ENCODE peak calls at places on chromosome 5, in five cellular contexts. Y, R, T, I and B are unnamed samples.

GRCh38 chr5:63727583-63727982 is 234.7 kb downstream of the HTR1A start:
- DNase-seq in Y (no peak), R (no peak), T (no peak), I (no peak), B (no peak)

GRCh38 chr5:34749431-34749872 is 89.5 kb upstream of the TTC23L start:
- DNase-seq in Y (no peak), R (no peak), T (peak; percentile 94), I (no peak), B (no peak)

GRCh38 chr5:10319202-10319851 is 11.6 kb upstream of the CMBL start:
- DNase-seq in Y (no peak), R (no peak), T (peak; percentile 52), I (no peak), B (no peak)

GRCh38 chr5:76849767-76850291 is at the start of gene S100Z:
- DNase-seq in Y (no peak), R (no peak), T (no peak), I (no peak), B (no peak)

GRCh38 chr5:77168187-77168883 is 42.1 kb upstream of the PDE8B start:
- DNase-seq in Y (peak; percentile 77), R (peak; percentile 80), T (peak; percentile 67), I (no peak), B (peak; percentile 79)

GRCh38 chr5:176865964-176866363 is 33.2 kb downstream of the HK3 start:
- DNase-seq in Y (no peak), R (no peak), T (no peak), I (no peak), B (no peak)

GRCh38 chr5:92653730-92654461 is 927.1 kb downstream of the NR2F1-AS1 start:
- DNase-seq in Y (no peak), R (no peak), T (no peak), I (no peak), B (no peak)

GRCh38 chr5:104096451-104096850 is 533.9 kb upstream of the NUDT12 start:
- DNase-seq in Y (no peak), R (no peak), T (no peak), I (no peak), B (no peak)

DNA sequence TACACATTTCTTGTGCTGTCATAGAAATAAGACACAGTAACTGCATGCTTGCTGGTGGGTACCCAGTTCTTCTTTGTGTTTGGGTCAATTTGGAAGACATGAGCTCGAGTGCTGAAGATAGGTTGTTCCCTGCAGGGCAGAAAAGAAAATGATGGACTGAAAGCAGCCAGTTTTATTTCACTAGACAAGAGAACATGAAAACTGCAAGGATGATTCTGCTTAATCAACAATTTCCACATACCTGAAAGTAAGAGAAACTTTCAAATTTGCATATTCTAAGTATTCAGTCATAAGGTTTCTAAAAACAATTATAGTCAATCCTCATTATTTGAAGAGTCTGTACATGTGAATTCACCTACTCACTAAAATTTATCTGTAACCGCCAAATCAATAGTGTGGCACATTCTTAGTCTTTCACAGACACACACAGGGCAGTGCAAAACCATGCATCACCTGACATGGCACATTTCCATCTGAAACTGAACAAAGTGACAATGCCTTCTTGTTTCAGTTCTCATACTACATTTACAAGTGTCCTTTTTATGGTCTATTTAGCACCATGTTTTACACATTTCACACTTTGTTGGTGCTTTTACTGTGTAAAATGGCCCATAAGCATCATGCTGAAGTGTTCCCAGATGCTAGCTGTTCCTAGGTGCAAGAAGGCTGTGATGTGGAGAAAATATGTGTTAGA is 56.9 kb downstream of the HOMER1 start:
- DNase-seq in Y (no peak), R (no peak), T (no peak), I (no peak), B (no peak)
- H3K27ac ChIP-seq in Y (no peak overlapping the region), R (no peak overlapping the region), T (no peak overlapping the region), I (no peak overlapping the region), B (no peak overlapping the region)

DNA sequence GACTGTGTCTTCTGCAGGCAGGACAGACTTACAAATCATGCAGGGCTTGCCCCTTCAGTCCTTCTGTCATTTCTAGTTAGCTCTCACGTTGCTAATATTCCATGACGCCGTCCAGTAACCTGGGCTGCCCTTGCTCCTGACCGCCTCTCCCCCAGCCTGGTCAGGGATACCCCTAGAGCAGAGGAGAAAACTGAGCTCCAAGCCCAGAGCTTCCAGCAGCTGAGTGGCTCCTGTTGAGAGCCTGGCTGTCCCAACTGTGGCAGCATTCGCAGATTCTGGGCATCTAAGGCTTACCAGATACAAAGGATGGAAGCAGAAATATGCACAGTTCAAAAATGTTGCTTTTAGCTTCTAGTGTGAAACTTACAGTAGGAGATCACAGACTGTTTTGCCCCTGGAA is 185.2 kb downstream of the CD180 start:
- DNase-seq in Y (no peak), R (no peak), T (no peak), I (no peak), B (no peak)
- H3K4me1 ChIP-seq in Y (peaks cover 81% of the 10 kb centered on the region), R (peaks cover 24% of the 10 kb centered on the region), T (peaks cover 13% of the 10 kb centered on the region), I (peaks cover 2% of the 10 kb centered on the region), B (peaks cover 4% of the 10 kb centered on the region)

GRCh38 chr5:65693121-65693520 is 28.8 kb downstream of the SGTB start:
- DNase-seq in Y (no peak), R (no peak), T (no peak), I (no peak), B (no peak)
- H3K27ac ChIP-seq in Y (no peak overlapping the region), R (no peak overlapping the region), T (no peak overlapping the region), I (no peak overlapping the region), B (no peak overlapping the region)

DNA sequence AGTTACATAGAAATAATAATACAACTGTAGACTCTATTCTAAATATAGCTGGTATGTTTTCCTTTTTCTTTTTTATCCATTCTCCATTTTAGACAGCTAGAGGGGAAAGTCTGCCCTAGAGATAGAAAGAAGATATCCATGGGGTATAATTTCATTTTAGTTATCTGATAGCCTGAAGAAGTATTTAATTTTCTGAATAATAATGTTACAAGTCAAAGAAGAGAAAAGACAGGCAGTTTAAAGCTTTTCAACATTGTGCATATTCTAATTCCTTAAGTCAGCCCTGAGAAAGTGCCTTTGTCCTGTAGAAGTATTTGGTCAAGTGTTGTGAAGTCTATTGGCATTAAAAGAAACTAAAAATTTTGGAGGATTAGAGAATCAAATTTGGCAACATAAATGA is 2.5 kb upstream of the VCAN start:
- DNase-seq in Y (no peak), R (no peak), T (no peak), I (no peak), B (no peak)
- H3K4me1 ChIP-seq in Y (peaks cover 34% of the 10 kb centered on the region), R (peaks cover 15% of the 10 kb centered on the region), T (no peaks in the 10 kb centered on the region), I (no peaks in the 10 kb centered on the region), B (no peaks in the 10 kb centered on the region)

GRCh38 chr5:126369995-126370731 is 53.0 kb upstream of the GRAMD2B start:
- DNase-seq in Y (no peak), R (no peak), T (no peak), I (no peak), B (no peak)
- H3K27ac ChIP-seq in Y (no peak overlapping the region), R (peak overlapping the region; percentile 89), T (no peak overlapping the region), I (no peak overlapping the region), B (no peak overlapping the region)

GRCh38 chr5:107539726-107540330 is 130.9 kb downstream of the EFNA5 start:
- DNase-seq in Y (no peak), R (no peak), T (no peak), I (no peak), B (no peak)
- H3K4me1 ChIP-seq in Y (peaks cover 5% of the 10 kb centered on the region), R (no peaks in the 10 kb centered on the region), T (peaks cover 5% of the 10 kb centered on the region), I (peaks cover 10% of the 10 kb centered on the region), B (peaks cover 2% of the 10 kb centered on the region)

DNA sequence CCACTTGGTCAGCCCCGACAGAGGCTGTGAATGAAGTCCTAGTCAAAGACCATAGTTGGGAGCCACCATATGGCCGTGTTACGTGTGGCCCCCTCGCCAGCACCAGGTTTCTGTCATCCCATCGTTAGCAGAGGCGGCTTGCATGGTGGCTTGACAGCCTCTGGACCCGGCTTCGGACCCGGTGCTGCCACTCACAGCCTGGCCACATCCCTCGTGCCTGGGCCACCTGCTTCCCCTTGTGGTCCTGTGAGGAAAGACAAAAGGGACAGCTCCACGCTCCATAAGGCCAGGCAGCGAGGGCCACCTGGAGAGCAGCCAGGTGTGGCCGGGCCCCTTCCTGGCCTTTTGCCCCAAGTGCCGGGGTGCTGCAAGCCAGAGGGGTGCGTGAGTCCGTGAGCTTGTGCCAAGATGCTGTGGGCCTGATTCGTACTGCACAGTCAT is 6.2 kb downstream of the NKD2 start:
- DNase-seq in Y (no peak), R (peak; percentile 67), T (no peak), I (no peak), B (peak; percentile 64)
- H3K27ac ChIP-seq in Y (no peak overlapping the region), R (no peak overlapping the region), T (no peak overlapping the region), I (no peak overlapping the region), B (no peak overlapping the region)

GRCh38 chr5:72153551-72153950 is 46.3 kb downstream of the MAP1B start:
- DNase-seq in Y (no peak), R (no peak), T (no peak), I (no peak), B (no peak)
- H3K4me1 ChIP-seq in Y (peaks cover 60% of the 10 kb centered on the region), R (no peaks in the 10 kb centered on the region), T (peaks cover 45% of the 10 kb centered on the region), I (peaks cover 8% of the 10 kb centered on the region), B (peaks cover 18% of the 10 kb centered on the region)

DNA sequence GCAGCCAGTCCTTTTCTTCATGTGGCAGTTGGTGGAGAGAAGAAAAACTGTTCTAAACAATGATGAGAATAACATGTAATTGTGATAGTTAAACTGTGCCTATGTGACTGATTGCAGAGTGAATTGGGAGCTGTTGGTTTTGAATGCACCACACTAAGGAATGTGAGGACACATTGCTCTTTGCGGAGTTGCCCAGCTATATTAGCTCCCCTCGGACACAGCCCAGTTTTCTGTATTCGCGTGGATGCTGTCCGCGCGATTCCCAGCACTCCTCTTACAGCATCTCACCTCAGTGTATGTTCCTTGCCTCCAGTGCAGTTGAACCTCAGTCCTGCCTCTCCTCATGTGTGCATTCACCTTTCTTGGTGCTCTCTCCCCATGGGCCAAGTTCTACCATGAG is 32.2 kb downstream of the TGFBI start:
- DNase-seq in Y (no peak), R (no peak), T (no peak), I (no peak), B (no peak)
- H3K27ac ChIP-seq in Y (no peak overlapping the region), R (no peak overlapping the region), T (no peak overlapping the region), I (no peak overlapping the region), B (no peak overlapping the region)

GRCh38 chr5:32585446-32586250 is at the start of gene SUB1:
- DNase-seq in Y (peak; percentile 94), R (peak; percentile 98), T (peak; percentile 91), I (peak; percentile 85), B (peak; percentile 98)

GRCh38 chr5:32589431-32589830 is 4.1 kb downstream of the SUB1 start:
- DNase-seq in Y (no peak), R (no peak), T (no peak), I (no peak), B (no peak)

GRCh38 chr5:32585122-32585445 is 273 bp upstream of the SUB1 start:
- DNase-seq in Y (no peak), R (no peak), T (no peak), I (no peak), B (no peak)

GRCh38 chr5:32586251-32586642 is 890 bp downstream of the SUB1 start:
- DNase-seq in Y (no peak), R (no peak), T (no peak), I (no peak), B (no peak)

GRCh38 chr5:32587067-32587551 is 1.8 kb downstream of the SUB1 start:
- DNase-seq in Y (no peak), R (no peak), T (no peak), I (no peak), B (no peak)
- H3K4me1 ChIP-seq in Y (peaks cover 78% of the 10 kb centered on the region), R (peaks cover 7% of the 10 kb centered on the region), T (peaks cover 3% of the 10 kb centered on the region), I (peaks cover 8% of the 10 kb centered on the region), B (no peaks in the 10 kb centered on the region)